ENCODE peak calls at places on chromosomes 2 and 18, in six cellular contexts. W is endodermal cell, M is fibroblast of the aortic adventitia, N is neural progenitor cell, R is kidney, Y is HFF-Myc. A is an unnamed sample.

GRCh38 chr2:236663267-236663666 is 93.6 kb downstream of the ACKR3 start:
- DNase-seq in Y (no peak), R (no peak), N (no peak), M (peak), W (no peak), A (peak)

GRCh38 chr18:45658756-45659155 is 43.5 kb downstream of the SLC14A2 start:
- DNase-seq in W (peak), Y (no peak), R (no peak), M (peak), N (no peak), A (no peak)

GRCh38 chr2:179412116-179412515 is 147.5 kb upstream of the SESTD1 start:
- DNase-seq in Y (no peak), N (no peak), W (no peak), M (peak), R (no peak), A (no peak)

GRCh38 chr2:53600835-53601234 is 166.8 kb upstream of the CHAC2 start:
- DNase-seq in M (no peak), W (no peak), Y (no peak), R (no peak), N (no peak), A (no peak)

GRCh38 chr18:45856526-45856925 is 31.1 kb downstream of the SIGLEC15 start:
- DNase-seq in Y (no peak), M (peak), R (no peak), W (no peak), N (no peak), A (no peak)

GRCh38 chr18:34951625-34952379 is 89.4 kb upstream of the MAPRE2 start:
- DNase-seq in N (no peak), M (no peak), Y (no peak), R (no peak), W (no peak), A (no peak)

GRCh38 chr2:105329197-105329554 is 359 bp downstream of the TGFBRAP1 start:
- DNase-seq in Y (no peak), W (peak), N (no peak), M (no peak), R (peak), A (no peak)

GRCh38 chr18:50610349-50610748 is 50.5 kb downstream of the MAPK4 start:
- DNase-seq in R (no peak), N (no peak), M (no peak), W (peak), Y (no peak), A (no peak)

GRCh38 chr2:47056875-47057731 is 98.0 kb downstream of the STPG4 start:
- DNase-seq in N (no peak), W (no peak), R (peak), M (peak), Y (no peak), A (no peak)

GRCh38 chr2:106159867-106160785 is 34.0 kb downstream of the UXS1 start:
- DNase-seq in M (no peak), Y (no peak), R (no peak), N (no peak), W (no peak), A (no peak)

GRCh38 chr2:84963692-84964405 is 7.1 kb upstream of the KCMF1 start:
- DNase-seq in M (peak), N (no peak), Y (no peak), W (no peak), R (no peak), A (no peak)

GRCh38 chr18:70417847-70418246 is 129.0 kb downstream of the SOCS6 start:
- DNase-seq in N (no peak), W (no peak), R (no peak), Y (no peak), M (no peak), A (no peak)

GRCh38 chr2:166516712-166517303 is 22.8 kb upstream of the SCN7A start:
- DNase-seq in N (peak), M (peak), W (peak), R (no peak), Y (no peak), A (peak)

GRCh38 chr18:73962251-73962650 is 185.4 kb downstream of the FBXO15 start:
- DNase-seq in M (peak), N (no peak), W (peak), R (no peak), Y (peak), A (no peak)

GRCh38 chr2:170446078-170446477 is 268.1 kb downstream of the MYO3B start:
- DNase-seq in N (no peak), Y (no peak), R (no peak), M (no peak), W (no peak), A (no peak)

GRCh38 chr2:170535552-170535951 is 179.6 kb upstream of the SP5 start:
- DNase-seq in N (no peak), Y (no peak), W (no peak), R (no peak), M (no peak), A (no peak)

GRCh38 chr2:224930124-224930523 is 112.1 kb downstream of the DOCK10 start:
- DNase-seq in Y (no peak), R (no peak), M (no peak), N (no peak), W (no peak), A (no peak)

GRCh38 chr2:151808258-151809072 is 19.8 kb downstream of the ARL5A start:
- DNase-seq in Y (no peak), N (peak), R (no peak), M (peak), W (no peak), A (no peak)

GRCh38 chr18:61602836-61603235 is 269.6 kb downstream of the CDH20 start:
- DNase-seq in N (no peak), Y (no peak), R (no peak), M (no peak), W (no peak), A (no peak)

GRCh38 chr2:4381049-4381448 is 677.7 kb downstream of the DCDC2C start:
- DNase-seq in R (no peak), M (no peak), Y (no peak), W (no peak), N (peak), A (no peak)

GRCh38 chr2:28516430-28516829 is 20.6 kb downstream of the PLB1 start:
- DNase-seq in N (no peak), Y (no peak), M (no peak), W (no peak), R (no peak), A (no peak)

GRCh38 chr2:192190474-192190873 is 4.3 kb downstream of the TMEFF2 start:
- DNase-seq in W (no peak), R (no peak), M (peak), Y (no peak), N (no peak), A (no peak)

GRCh38 chr2:225614915-225615314 is 215.4 kb downstream of the NYAP2 start:
- DNase-seq in M (no peak), Y (no peak), N (peak), W (no peak), R (no peak), A (no peak)

GRCh38 chr2:62382122-62382521 is 123.9 kb downstream of the TMEM17 start:
- DNase-seq in N (no peak), R (no peak), W (no peak), Y (no peak), M (no peak), A (no peak)

GRCh38 chr2:105595536-105595935 is 149.2 kb upstream of the NCK2 start:
- DNase-seq in R (no peak), W (no peak), Y (no peak), M (no peak), N (no peak), A (no peak)

DNA sequence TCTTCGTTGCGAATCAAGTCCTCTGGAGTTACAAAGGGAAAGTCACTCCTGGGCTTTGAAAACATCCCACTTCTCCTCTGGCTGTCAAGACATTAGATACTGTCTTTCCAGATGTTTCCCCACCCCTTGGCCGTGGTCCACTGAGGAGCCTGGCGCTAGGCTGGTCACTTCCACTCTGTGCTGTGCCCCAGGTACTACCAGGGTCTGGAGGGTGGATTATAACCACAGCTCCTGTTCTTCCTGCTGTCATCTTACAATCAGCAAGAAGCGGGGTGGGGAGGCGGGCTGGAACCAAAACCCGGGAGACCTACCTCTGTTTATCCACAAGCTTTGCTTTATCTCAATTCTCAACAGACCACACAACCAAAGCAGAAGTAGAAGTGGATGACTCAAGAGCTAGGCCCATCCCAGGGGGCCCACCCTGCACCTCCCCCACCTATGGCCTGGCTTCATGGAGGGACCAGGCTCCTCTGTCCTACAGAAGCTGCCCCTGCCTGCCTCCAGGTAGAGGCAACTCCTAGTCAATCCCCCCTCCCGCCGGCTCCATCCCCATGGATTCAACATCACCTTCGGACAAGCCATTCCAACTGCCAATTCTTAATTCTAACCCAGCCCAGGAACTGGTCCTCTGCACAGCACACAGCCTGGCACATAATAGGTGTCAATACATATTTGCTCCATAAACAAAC is 17.8 kb downstream of the SMAD7 start:
- DNase-seq in W (no peak), Y (no peak), R (no peak), M (peak), N (no peak), A (no peak)
- H3K4me3 ChIP-seq in W (no peak), Y (no peak), R (no peak), M (peak), N (no peak), A (no peak)

DNA sequence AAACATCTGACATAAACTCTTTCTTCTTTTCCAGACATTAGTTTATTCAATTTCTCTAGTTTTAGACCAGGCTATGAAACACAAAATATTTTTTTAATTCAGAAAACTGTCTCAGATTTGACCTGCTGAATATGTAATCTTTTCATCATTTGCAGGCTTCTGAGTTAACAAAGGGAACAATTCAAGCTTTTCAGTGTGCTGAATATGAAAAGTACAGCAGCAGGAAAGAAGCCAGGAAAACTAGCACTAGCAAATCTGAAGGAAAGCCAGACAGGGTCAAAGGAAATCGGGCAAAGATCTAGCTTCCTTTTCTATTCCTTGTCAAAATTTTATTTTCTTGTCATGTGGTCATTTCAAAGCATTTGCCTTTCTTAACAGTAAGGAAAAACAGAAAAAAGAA is 35.3 kb downstream of the ACVR1C start:
- DNase-seq in R (no peak), N (no peak), W (no peak), Y (no peak), M (no peak), A (no peak)
- TF ChIP-seq CTCF in R (no peak), N (no peak), W (no peak), Y (no peak), M (no peak), A (no peak)

GRCh38 chr18:49561377-49562193 is at the start of gene LIPG:
- DNase-seq in W (peak), N (peak), Y (peak), M (peak), R (peak), A (peak)
- H3K4me3 ChIP-seq in W (peak), N (peak), Y (peak), M (peak), R (peak), A (peak)

GRCh38 chr18:28995319-28995718 is 818.4 kb upstream of the CDH2 start:
- DNase-seq in M (peak), N (no peak), R (no peak), Y (no peak), W (no peak), A (no peak)
- TF ChIP-seq CTCF in M (peak), N (peak), R (no peak), Y (peak), W (peak), A (no peak)

DNA sequence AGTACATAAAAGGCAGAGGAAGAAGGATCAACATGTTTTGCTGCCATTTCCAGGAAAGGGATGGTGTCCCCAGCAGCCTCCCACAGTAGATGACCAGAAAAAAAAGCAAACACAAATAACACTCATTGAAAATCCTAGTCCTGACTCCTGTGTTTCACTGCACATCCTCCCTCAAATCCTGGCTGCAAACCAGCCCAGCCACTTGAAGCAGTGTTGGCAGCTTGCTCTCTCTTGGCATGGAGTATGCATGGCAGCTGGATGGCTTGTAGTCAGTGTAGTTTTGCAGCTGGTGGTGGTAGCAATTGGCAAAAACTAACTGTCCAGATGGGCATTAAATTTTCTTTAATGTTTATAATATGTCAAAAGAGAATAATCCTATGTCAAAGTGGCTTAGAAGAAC is 93.5 kb downstream of the FTCDNL1 start:
- DNase-seq in M (peak), R (no peak), W (no peak), N (no peak), Y (no peak), A (peak)
- H3K4me3 ChIP-seq in M (no peak), R (no peak), W (no peak), N (no peak), Y (no peak), A (no peak)

A was measured in lung.